ENCODE peak calls at places on chromosomes 6 and 20, in six cellular contexts. J, Y, W, M, E and G are unnamed samples.

GRCh38 chr20:47066484-47067270 is 172.0 kb downstream of the EYA2 start:
- DNase-seq in E (no peak), J (no peak), Y (no peak), M (no peak), W (no peak), G (no peak)

GRCh38 chr6:167532410-167533294 is 207.8 kb downstream of the TTLL2 start:
- DNase-seq in Y (no peak), E (no peak), W (no peak), M (no peak), J (peak), G (no peak)

GRCh38 chr6:6920984-6921313 is 186.8 kb upstream of the RREB1 start:
- DNase-seq in M (no peak), Y (peak), W (no peak), J (no peak), E (no peak), G (no peak)

GRCh38 chr6:53926505-53926904 is 131.7 kb downstream of the LRRC1 start:
- DNase-seq in E (no peak), J (no peak), M (no peak), Y (no peak), W (no peak), G (no peak)

GRCh38 chr20:51871943-51872342 is 69.6 kb upstream of the SALL4 start:
- DNase-seq in Y (no peak), W (no peak), J (no peak), E (no peak), M (no peak), G (no peak)

GRCh38 chr6:134247271-134247833 is 70.6 kb downstream of the SGK1 start:
- DNase-seq in M (no peak), Y (no peak), J (no peak), E (peak), W (peak), G (peak)

GRCh38 chr6:108115598-108116058 is 41.1 kb upstream of the OSTM1 start:
- DNase-seq in J (peak), Y (peak), E (peak), M (peak), W (no peak), G (no peak)

GRCh38 chr6:37033255-37033654 is 27.8 kb downstream of the FGD2 start:
- DNase-seq in Y (no peak), M (peak), J (no peak), W (no peak), E (no peak), G (no peak)

GRCh38 chr6:120378582-120379220 is 955.6 kb downstream of the TBC1D32 start:
- DNase-seq in E (no peak), J (peak), Y (no peak), M (peak), W (no peak), G (no peak)

GRCh38 chr6:99119109-99120031 is 171.6 kb upstream of the FBXL4 start:
- DNase-seq in E (no peak), J (peak), W (peak), M (peak), Y (no peak), G (no peak)

GRCh38 chr6:14107000-14107399 is 10.6 kb upstream of the CD83 start:
- DNase-seq in Y (no peak), W (no peak), J (no peak), M (no peak), E (no peak), G (no peak)

GRCh38 chr6:14110001-14110818 is 7.4 kb upstream of the CD83 start:
- DNase-seq in E (no peak), Y (no peak), J (no peak), M (peak), W (no peak), G (no peak)

GRCh38 chr6:14109411-14109826 is 8.2 kb upstream of the CD83 start:
- DNase-seq in M (no peak), E (no peak), J (no peak), Y (no peak), W (no peak), G (no peak)

GRCh38 chr6:14105547-14105946 is 12.0 kb upstream of the CD83 start:
- DNase-seq in Y (no peak), M (no peak), E (no peak), J (no peak), W (no peak), G (no peak)

DNA sequence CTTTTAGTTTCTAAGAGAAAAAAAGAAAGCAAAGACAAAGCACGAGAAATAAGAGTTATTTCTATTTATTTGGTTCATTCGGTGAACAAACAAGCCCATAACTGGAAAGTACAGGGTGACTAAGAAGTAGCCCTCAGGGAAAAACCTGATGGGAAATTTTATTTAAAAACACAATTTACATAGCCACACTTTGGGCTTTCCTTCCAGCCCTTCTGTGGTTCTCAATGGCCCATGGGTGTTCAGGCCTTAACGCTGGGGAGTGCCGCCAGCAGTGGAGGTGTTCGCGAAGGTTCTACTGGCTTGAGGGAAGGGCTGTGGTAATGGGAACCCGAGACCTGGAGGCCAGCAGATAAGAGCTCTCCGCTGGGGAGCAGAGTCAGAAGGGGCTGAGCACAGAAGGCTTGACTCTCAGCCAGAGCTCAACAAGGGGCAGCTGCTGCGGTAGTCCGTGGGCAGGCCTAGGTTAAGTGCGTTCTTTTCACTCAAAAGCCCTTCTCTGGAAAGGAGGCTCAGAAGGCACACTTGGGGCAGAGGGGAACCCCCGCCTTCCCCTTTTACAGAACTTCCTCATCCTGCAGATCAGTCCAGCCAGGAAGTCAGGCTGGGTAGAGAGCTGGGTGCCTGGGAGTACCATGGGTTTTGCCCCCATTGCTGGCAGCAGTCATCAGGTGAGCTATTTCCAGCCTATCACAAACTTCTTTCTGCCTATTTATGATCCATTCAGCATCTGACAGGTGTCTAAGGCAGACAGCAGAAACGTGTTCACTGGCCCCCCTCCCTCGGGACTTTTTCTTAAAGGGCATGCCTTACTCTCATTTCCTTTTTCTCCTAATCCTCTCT is 8.8 kb upstream of the CD83 start:
- DNase-seq in J (no peak), M (peak), Y (peak), W (no peak), E (peak), G (peak)
- TF ChIP-seq POLR2AphosphoS5 in J (no peak), M (peak), Y (no peak), W (peak), E (no peak), G (no peak)

DNA sequence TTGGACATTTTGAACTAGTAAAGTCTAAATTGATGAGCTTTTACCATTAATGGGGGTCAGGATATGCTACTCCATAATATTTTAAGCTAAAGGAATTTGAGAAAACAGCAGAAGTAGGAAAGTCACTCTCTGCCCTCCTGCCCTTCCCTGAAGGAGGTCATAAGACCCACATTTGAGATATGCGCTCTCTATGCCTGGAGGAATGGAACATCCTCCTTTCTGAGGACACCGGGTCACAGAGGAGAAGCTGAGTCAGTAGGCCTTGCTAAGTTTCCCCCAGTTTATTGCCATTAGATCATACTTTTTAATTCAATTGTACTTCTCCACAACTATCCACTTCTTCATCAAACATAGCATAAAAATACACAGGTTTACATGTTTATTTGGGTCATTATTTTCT is 40.3 kb downstream of the AKAP7 start:
- DNase-seq in W (no peak), J (no peak), M (no peak), E (no peak), Y (no peak), G (no peak)
- TF ChIP-seq POLR2AphosphoS5 in W (no peak), J (no peak), M (no peak), E (no peak), Y (no peak), G (no peak)

DNA sequence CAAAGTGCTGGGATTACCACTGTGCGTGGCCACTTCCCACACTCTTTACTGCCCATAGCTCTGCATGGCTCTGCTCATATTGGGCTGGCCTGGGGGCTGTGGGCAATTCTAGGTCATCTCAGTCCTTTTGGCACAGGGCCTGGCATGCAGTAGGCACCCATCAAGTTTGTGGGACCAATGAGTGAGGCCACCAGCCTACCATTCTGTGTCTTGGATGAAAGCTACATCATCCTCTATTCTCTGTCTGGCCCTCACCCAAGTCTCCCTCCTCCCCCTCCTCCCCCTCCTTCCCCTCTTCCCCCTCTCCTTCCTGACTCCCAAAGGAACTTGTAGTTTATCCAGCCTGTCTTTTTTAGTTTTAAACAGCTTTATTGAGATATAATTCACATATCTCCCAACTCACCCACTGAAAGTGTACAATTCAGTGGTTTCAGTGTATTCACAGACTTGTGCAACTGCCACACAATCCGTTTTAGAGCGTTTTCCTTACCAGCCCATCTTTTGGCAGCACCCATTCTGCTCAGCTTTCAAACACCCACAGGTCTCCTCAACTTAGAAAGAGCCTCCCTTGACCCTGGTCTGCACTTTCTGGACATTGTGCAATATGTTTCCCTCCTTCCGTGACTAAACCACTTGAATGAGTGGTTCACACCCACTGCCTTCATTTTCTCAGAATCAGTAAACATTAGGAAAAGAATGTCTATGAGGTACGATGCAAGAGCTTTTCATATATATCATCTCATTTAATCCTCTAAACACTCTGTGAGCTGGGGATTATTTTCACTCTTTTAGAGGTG is 21.5 kb upstream of the MRPS18A start:
- DNase-seq in E (no peak), J (no peak), W (no peak), M (peak), Y (no peak), G (no peak)
- TF ChIP-seq POLR2AphosphoS5 in E (peak), J (no peak), W (no peak), M (no peak), Y (peak), G (no peak)

GRCh38 chr6:3163248-3163594 is 5.9 kb upstream of the TUBB2A start:
- DNase-seq in J (no peak), E (no peak), Y (no peak), M (no peak), W (no peak), G (no peak)

GRCh38 chr6:3162565-3163247 is 5.4 kb upstream of the TUBB2A start:
- DNase-seq in Y (peak), M (peak), W (peak), E (peak), J (peak), G (peak)

GRCh38 chr6:3162067-3162497 is 4.7 kb upstream of the TUBB2A start:
- DNase-seq in W (no peak), E (no peak), M (peak), Y (no peak), J (peak), G (no peak)

GRCh38 chr6:3164388-3164787 is 7.0 kb upstream of the TUBB2A start:
- DNase-seq in Y (no peak), E (no peak), W (no peak), J (peak), M (no peak), G (no peak)

GRCh38 chr6:3165631-3166534 is 8.5 kb upstream of the TUBB2A start:
- DNase-seq in J (peak), W (no peak), Y (no peak), M (peak), E (no peak), G (no peak)
- TF ChIP-seq POLR2AphosphoS5 in J (no peak), W (no peak), Y (no peak), M (peak), E (no peak), G (no peak)

DNA sequence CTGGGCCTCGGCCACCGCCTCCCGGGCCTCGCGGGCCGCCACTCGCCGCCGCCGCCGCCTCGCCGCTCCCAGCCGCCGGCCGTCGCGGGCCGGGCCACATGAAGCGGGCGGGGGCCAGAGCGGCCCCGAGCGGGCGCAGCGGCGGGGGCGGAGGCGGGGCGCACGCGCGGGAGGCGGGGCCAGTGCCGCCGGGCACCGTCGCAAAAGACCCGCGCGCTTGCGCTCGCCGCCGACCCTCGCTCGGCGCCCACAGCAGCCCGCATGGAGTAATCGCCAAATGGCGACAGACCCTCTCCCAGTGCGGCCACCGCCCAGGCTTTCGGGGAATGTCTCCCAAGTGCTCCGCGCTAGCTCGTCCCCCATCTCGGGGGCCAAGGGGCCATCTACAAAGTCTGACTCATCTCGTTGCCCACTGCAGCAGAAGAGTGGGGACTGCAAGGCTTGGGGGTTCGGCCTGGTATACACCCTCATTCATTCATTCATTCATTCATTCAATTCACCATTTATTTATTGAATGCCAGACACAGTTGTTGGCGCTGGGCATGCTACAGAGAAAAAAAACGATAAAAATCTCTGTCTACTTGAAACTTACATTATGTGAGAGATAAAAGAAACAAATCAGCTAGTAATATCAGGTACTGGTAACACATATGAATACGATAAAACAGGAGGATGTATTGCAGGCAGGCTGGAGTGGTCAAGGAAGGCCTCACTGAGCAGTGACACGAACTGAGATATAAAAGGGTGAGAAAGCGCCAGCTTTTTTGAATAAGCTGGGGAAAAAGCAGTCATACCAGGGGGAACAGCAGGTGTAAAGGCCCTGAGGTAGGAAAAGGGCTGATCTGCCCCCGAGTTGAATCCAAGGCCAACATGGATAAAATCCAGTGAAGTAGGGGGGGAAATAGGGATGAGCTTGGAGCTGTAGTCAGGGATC is at the start of gene B4GALT5:
- DNase-seq in E (peak), Y (peak), W (peak), M (peak), J (peak), G (peak)
- TF ChIP-seq POLR2AphosphoS5 in E (no peak), Y (no peak), W (no peak), M (peak), J (peak), G (peak)

DNA sequence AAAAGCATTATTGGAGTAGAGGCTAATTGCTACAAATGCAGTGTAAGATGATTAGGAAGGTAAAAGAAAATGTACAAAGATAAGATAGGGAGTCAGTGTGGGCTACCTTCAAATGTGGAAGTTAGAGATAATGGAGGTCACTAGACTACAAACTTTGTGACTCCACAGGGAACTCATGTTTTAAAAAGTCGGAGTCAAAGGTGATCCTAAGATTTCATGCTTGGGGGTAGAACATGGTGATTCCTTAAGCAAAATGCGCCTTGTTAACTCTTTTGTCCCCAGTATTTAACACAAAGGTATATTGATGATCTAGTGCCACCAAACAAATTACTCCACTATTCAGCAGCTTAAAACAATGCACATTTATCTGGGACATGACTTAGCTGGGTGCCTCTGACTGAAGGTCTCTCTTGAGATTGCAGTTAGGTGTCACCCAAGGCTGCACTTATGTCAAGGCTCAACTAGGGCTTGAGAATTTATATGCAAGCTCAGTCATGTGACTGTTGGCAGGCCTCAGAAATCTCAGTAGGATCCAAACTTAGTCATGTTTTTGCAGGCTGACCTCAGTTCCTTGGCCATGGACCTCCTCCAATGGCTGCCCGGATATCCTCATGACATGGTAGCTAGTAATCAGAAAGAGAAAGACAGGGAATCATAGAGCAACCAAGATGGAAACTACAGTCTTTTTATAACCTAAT is 11.4 kb upstream of the SNX9 start:
- DNase-seq in J (no peak), Y (no peak), E (no peak), W (no peak), M (peak), G (no peak)
- TF ChIP-seq POLR2AphosphoS5 in J (no peak), Y (no peak), E (no peak), W (no peak), M (peak), G (no peak)